ENCODE peak calls at places on chromosome 21, in five cellular contexts. One of them, this sample, is unnamed.

GRCh38 chr21:39125752-39126485 is 57.3 kb downstream of the PSMG1 start:
- DNase-seq in transverse colon: peak
- DNase-seq in sigmoid colon: peak
- DNase-seq in body of pancreas: peak
- DNase-seq in testis: peak
- DNase-seq in this sample: no peak

GRCh38 chr21:45322231-45322959 is 34.7 kb upstream of the POFUT2 start:
- DNase-seq in transverse colon: no peak
- DNase-seq in sigmoid colon: peak
- DNase-seq in body of pancreas: no peak
- DNase-seq in testis: no peak
- DNase-seq in this sample: no peak

GRCh38 chr21:18244721-18245486 is at the start of gene CHODL:
- DNase-seq in transverse colon: no peak
- DNase-seq in sigmoid colon: no peak
- DNase-seq in body of pancreas: no peak
- DNase-seq in testis: peak
- DNase-seq in this sample: no peak

GRCh38 chr21:45449658-45450502 is 44.9 kb downstream of the COL18A1 start:
- DNase-seq in transverse colon: no peak
- DNase-seq in sigmoid colon: no peak
- DNase-seq in body of pancreas: no peak
- DNase-seq in testis: no peak
- DNase-seq in this sample: no peak

GRCh38 chr21:44516342-44516741 is 23.7 kb downstream of the KRTAP10-1 start:
- DNase-seq in transverse colon: no peak
- DNase-seq in sigmoid colon: no peak
- DNase-seq in body of pancreas: no peak
- DNase-seq in testis: no peak
- DNase-seq in this sample: no peak

GRCh38 chr21:44752701-44753235 is 41.4 kb upstream of the TSPEAR start:
- DNase-seq in transverse colon: no peak
- DNase-seq in sigmoid colon: no peak
- DNase-seq in body of pancreas: no peak
- DNase-seq in testis: no peak
- DNase-seq in this sample: no peak

GRCh38 chr21:27173052-27173451 is 206.2 kb upstream of the ADAMTS5 start:
- DNase-seq in transverse colon: no peak
- DNase-seq in sigmoid colon: no peak
- DNase-seq in body of pancreas: no peak
- DNase-seq in testis: no peak
- DNase-seq in this sample: no peak

GRCh38 chr21:27429612-27430361 is 462.9 kb upstream of the ADAMTS5 start:
- DNase-seq in transverse colon: no peak
- DNase-seq in sigmoid colon: no peak
- DNase-seq in body of pancreas: no peak
- DNase-seq in testis: no peak
- DNase-seq in this sample: no peak

GRCh38 chr21:22063140-22063539 is 1064.9 kb downstream of the NCAM2 start:
- DNase-seq in transverse colon: no peak
- DNase-seq in sigmoid colon: no peak
- DNase-seq in body of pancreas: no peak
- DNase-seq in testis: no peak
- DNase-seq in this sample: no peak

GRCh38 chr21:31927872-31928476 is 55.2 kb downstream of the HUNK start:
- DNase-seq in transverse colon: no peak
- DNase-seq in sigmoid colon: no peak
- DNase-seq in body of pancreas: no peak
- DNase-seq in testis: no peak
- DNase-seq in this sample: no peak

GRCh38 chr21:31176080-31176551 is 137.8 kb upstream of the KRTAP19-8 start:
- DNase-seq in transverse colon: no peak
- DNase-seq in sigmoid colon: no peak
- DNase-seq in body of pancreas: no peak
- DNase-seq in testis: no peak
- DNase-seq in this sample: no peak

GRCh38 chr21:46191686-46192575 is 7.7 kb upstream of the SPATC1L start:
- DNase-seq in transverse colon: no peak
- DNase-seq in sigmoid colon: peak
- DNase-seq in body of pancreas: no peak
- DNase-seq in testis: no peak
- DNase-seq in this sample: no peak

GRCh38 chr21:46079357-46080170 is 18.3 kb upstream of the COL6A2 start:
- DNase-seq in transverse colon: no peak
- DNase-seq in sigmoid colon: peak
- DNase-seq in body of pancreas: peak
- DNase-seq in testis: peak
- DNase-seq in this sample: no peak

GRCh38 chr21:33433425-33434114 is 30.4 kb downstream of the IFNGR2 start:
- DNase-seq in transverse colon: no peak
- DNase-seq in sigmoid colon: no peak
- DNase-seq in body of pancreas: no peak
- DNase-seq in testis: no peak
- DNase-seq in this sample: no peak

GRCh38 chr21:31918250-31918775 is 45.5 kb downstream of the HUNK start:
- DNase-seq in transverse colon: no peak
- DNase-seq in sigmoid colon: no peak
- DNase-seq in body of pancreas: no peak
- DNase-seq in testis: no peak
- DNase-seq in this sample: no peak

GRCh38 chr21:25385912-25386474 is 221.3 kb downstream of the MRPL39 start:
- DNase-seq in transverse colon: no peak
- DNase-seq in sigmoid colon: no peak
- DNase-seq in body of pancreas: peak
- DNase-seq in testis: peak
- DNase-seq in this sample: no peak

GRCh38 chr21:14864211-14865021 is 200.4 kb downstream of the NRIP1 start:
- DNase-seq in transverse colon: peak
- DNase-seq in sigmoid colon: peak
- DNase-seq in body of pancreas: peak
- DNase-seq in testis: peak
- DNase-seq in this sample: no peak

GRCh38 chr21:33396966-33397365 is 6.2 kb upstream of the IFNGR2 start:
- DNase-seq in transverse colon: no peak
- DNase-seq in sigmoid colon: no peak
- DNase-seq in body of pancreas: no peak
- DNase-seq in testis: no peak
- DNase-seq in this sample: no peak

GRCh38 chr21:8993943-8994639 is 1527.3 kb upstream of the TPTE start:
- DNase-seq in transverse colon: no peak
- DNase-seq in sigmoid colon: no peak
- DNase-seq in body of pancreas: no peak
- DNase-seq in testis: no peak
- DNase-seq in this sample: no peak

GRCh38 chr21:21751286-21751685 is 753.1 kb downstream of the NCAM2 start:
- DNase-seq in transverse colon: peak
- DNase-seq in sigmoid colon: no peak
- DNase-seq in body of pancreas: no peak
- DNase-seq in testis: no peak
- DNase-seq in this sample: no peak

GRCh38 chr21:44614161-44614631 is 2.3 kb downstream of the KRTAP10-8 start:
- DNase-seq in transverse colon: no peak
- DNase-seq in sigmoid colon: no peak
- DNase-seq in body of pancreas: no peak
- DNase-seq in testis: no peak
- DNase-seq in this sample: no peak

GRCh38 chr21:45911806-45912325 is 69.7 kb upstream of the COL6A1 start:
- DNase-seq in transverse colon: no peak
- DNase-seq in sigmoid colon: no peak
- DNase-seq in body of pancreas: no peak
- DNase-seq in testis: no peak
- DNase-seq in this sample: no peak

GRCh38 chr21:31282095-31282709 is 61.9 kb downstream of the TIAM1 start:
- DNase-seq in transverse colon: peak
- DNase-seq in sigmoid colon: no peak
- DNase-seq in body of pancreas: no peak
- DNase-seq in testis: peak
- DNase-seq in this sample: no peak

GRCh38 chr21:26965567-26966359 is 1.1 kb downstream of the ADAMTS5 start:
- DNase-seq in transverse colon: peak
- DNase-seq in sigmoid colon: peak
- DNase-seq in body of pancreas: peak
- DNase-seq in testis: peak
- DNase-seq in this sample: no peak

GRCh38 chr21:16455978-16456377 is 726.2 kb downstream of the USP25 start:
- DNase-seq in transverse colon: no peak
- DNase-seq in sigmoid colon: no peak
- DNase-seq in body of pancreas: no peak
- DNase-seq in testis: no peak
- DNase-seq in this sample: no peak

GRCh38 chr21:44872568-44873355 is 728 bp downstream of the PTTG1IP start:
- DNase-seq in transverse colon: peak
- DNase-seq in sigmoid colon: peak
- DNase-seq in body of pancreas: peak
- DNase-seq in testis: peak
- DNase-seq in this sample: no peak

GRCh38 chr21:25329227-25329626 is 278.1 kb downstream of the MRPL39 start:
- DNase-seq in transverse colon: no peak
- DNase-seq in sigmoid colon: no peak
- DNase-seq in body of pancreas: no peak
- DNase-seq in testis: no peak
- DNase-seq in this sample: no peak

GRCh38 chr21:16563795-16564194 is 834.0 kb downstream of the USP25 start:
- DNase-seq in transverse colon: no peak
- DNase-seq in sigmoid colon: no peak
- DNase-seq in body of pancreas: peak
- DNase-seq in testis: no peak
- DNase-seq in this sample: no peak

GRCh38 chr21:24895885-24896734 is 711.2 kb downstream of the MRPL39 start:
- DNase-seq in transverse colon: peak
- DNase-seq in sigmoid colon: no peak
- DNase-seq in body of pancreas: no peak
- DNase-seq in testis: peak
- DNase-seq in this sample: no peak

GRCh38 chr21:39885119-39885848 is 18.0 kb downstream of the PCP4 start:
- DNase-seq in transverse colon: peak
- DNase-seq in sigmoid colon: peak
- DNase-seq in body of pancreas: no peak
- DNase-seq in testis: peak
- DNase-seq in this sample: no peak

GRCh38 chr21:44299458-44300261 is at the start of gene PFKL:
- DNase-seq in transverse colon: peak
- DNase-seq in sigmoid colon: peak
- DNase-seq in body of pancreas: peak
- DNase-seq in testis: peak
- DNase-seq in this sample: no peak

GRCh38 chr21:32976791-32977190 is 48.9 kb upstream of the OLIG2 start:
- DNase-seq in transverse colon: no peak
- DNase-seq in sigmoid colon: no peak
- DNase-seq in body of pancreas: no peak
- DNase-seq in testis: no peak
- DNase-seq in this sample: no peak

DNA sequence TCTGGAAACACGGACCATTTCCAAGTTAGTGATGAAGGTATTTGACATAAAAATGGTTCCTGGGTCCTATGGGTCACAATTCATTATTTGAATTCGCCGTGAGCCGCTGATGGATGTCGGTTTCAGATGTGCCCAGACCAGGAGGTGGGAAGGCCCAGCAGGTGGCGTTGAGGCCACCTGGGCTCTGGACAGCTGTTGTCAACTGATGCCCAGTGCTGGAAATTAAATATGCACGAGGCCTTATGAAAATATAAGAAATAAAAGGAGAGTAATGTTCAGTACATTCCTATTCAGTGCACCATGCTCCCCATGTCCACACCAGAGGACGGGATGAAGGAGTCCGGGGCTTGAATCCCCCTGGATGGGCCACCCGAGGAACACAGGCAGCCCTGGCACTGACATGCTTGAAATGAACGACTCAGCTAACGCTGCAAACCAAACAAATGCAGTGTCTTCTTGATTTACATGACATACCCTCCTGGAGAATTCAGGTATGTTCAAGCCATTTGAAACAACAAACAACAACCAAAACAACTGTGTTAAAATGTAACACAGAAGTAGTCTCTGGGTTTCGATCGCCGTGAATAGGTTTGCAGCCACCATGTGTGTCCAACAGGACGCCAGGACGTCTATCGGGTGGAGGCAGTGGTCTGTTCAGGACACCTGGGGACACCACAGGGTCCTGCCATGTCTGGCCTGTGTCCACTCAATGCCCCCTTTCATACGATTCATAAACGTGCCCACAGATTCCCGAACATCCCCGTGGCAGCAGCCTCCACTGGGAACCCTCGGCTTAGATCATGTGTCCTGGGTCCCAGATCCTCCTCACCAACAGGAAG is 6.1 kb downstream of the TFF3 start:
- DNase-seq in transverse colon: no peak
- DNase-seq in sigmoid colon: peak
- DNase-seq in body of pancreas: no peak
- DNase-seq in testis: no peak
- DNase-seq in this sample: no peak
- H3K4me3 ChIP-seq in transverse colon: no peak
- H3K4me3 ChIP-seq in sigmoid colon: no peak
- H3K4me3 ChIP-seq in body of pancreas: no peak
- H3K4me3 ChIP-seq in testis: peak
- H3K4me3 ChIP-seq in this sample: no peak

GRCh38 chr21:29030909-29031308 is 6.4 kb downstream of the USP16 start:
- DNase-seq in transverse colon: no peak
- DNase-seq in sigmoid colon: no peak
- DNase-seq in body of pancreas: no peak
- DNase-seq in testis: no peak
- DNase-seq in this sample: no peak
- TF ChIP-seq POLR2A in transverse colon: no peak
- TF ChIP-seq POLR2A in sigmoid colon: no peak
- TF ChIP-seq POLR2A in body of pancreas: no peak
- TF ChIP-seq POLR2A in testis: no peak
- TF ChIP-seq POLR2A in this sample: no peak

GRCh38 chr21:29105218-29105617 is 25.2 kb upstream of the MAP3K7CL start:
- DNase-seq in transverse colon: no peak
- DNase-seq in sigmoid colon: no peak
- DNase-seq in body of pancreas: no peak
- DNase-seq in testis: no peak
- DNase-seq in this sample: no peak
- H3K27ac ChIP-seq in transverse colon: no peak
- H3K27ac ChIP-seq in sigmoid colon: no peak
- H3K27ac ChIP-seq in body of pancreas: no peak
- H3K27ac ChIP-seq in testis: no peak
- H3K27ac ChIP-seq in this sample: no peak

GRCh38 chr21:34845521-34846213 is 176.9 kb downstream of the CLIC6 start:
- DNase-seq in transverse colon: peak
- DNase-seq in sigmoid colon: no peak
- DNase-seq in body of pancreas: no peak
- DNase-seq in testis: no peak
- DNase-seq in this sample: no peak

GRCh38 chr21:34846214-34846575 is 177.4 kb downstream of the CLIC6 start:
- DNase-seq in transverse colon: no peak
- DNase-seq in sigmoid colon: no peak
- DNase-seq in body of pancreas: no peak
- DNase-seq in testis: no peak
- DNase-seq in this sample: no peak

GRCh38 chr21:34844924-34845238 is 176.1 kb downstream of the CLIC6 start:
- DNase-seq in transverse colon: no peak
- DNase-seq in sigmoid colon: no peak
- DNase-seq in body of pancreas: no peak
- DNase-seq in testis: no peak
- DNase-seq in this sample: no peak

GRCh38 chr21:34844033-34844923 is 175.5 kb downstream of the CLIC6 start:
- DNase-seq in transverse colon: peak
- DNase-seq in sigmoid colon: peak
- DNase-seq in body of pancreas: peak
- DNase-seq in testis: peak
- DNase-seq in this sample: no peak

GRCh38 chr21:34846601-34847112 is 177.9 kb downstream of the CLIC6 start:
- DNase-seq in transverse colon: peak
- DNase-seq in sigmoid colon: no peak
- DNase-seq in body of pancreas: no peak
- DNase-seq in testis: no peak
- DNase-seq in this sample: no peak
- H3K4me3 ChIP-seq in transverse colon: no peak
- H3K4me3 ChIP-seq in sigmoid colon: no peak
- H3K4me3 ChIP-seq in body of pancreas: no peak
- H3K4me3 ChIP-seq in testis: no peak
- H3K4me3 ChIP-seq in this sample: no peak

This sample was measured in esophagus squamous epithelium.